ENCODE peak calls at places on chromosomes 5 and 9, in ten cellular contexts. G is CD4-positive, alpha-beta T cell; W is brain microvascular endothelial cell; C is psoas muscle; T is cardiac muscle cell; R is mesothelial cell of epicardium; V is IMR-90; M is AG04449; Z is upper lobe of right lung; L is AG10803. J is an unnamed sample.

GRCh38 chr5:98734646-98735045 is 38.8 kb upstream of the RGMB start:
- DNase-seq in G (no peak), W (no peak), C (no peak), T (no peak), R (no peak), V (no peak), M (no peak), Z (no peak), L (no peak), J (no peak)

GRCh38 chr9:69324549-69325401 is at the start of gene ENTREP1:
- DNase-seq in G (no peak), W (no peak), C (peak), T (peak), R (no peak), V (no peak), M (no peak), Z (peak), L (peak), J (no peak)

GRCh38 chr5:115333164-115333563 is 36.7 kb upstream of the CCDC112 start:
- DNase-seq in G (no peak), W (no peak), C (no peak), T (no peak), R (no peak), V (peak), M (no peak), Z (no peak), L (peak), J (no peak)

GRCh38 chr5:149268928-149269557 is 2.6 kb upstream of the AFAP1L1 start:
- DNase-seq in G (no peak), W (no peak), C (no peak), T (peak), R (no peak), V (peak), M (no peak), Z (no peak), L (peak), J (no peak)

GRCh38 chr9:98099898-98100297 is 19.1 kb downstream of the TRIM14 start:
- DNase-seq in G (no peak), W (no peak), C (no peak), T (no peak), R (no peak), V (no peak), M (no peak), Z (no peak), L (no peak), J (no peak)

GRCh38 chr9:114112778-114113585 is 13.9 kb upstream of the KIF12 start:
- DNase-seq in G (no peak), W (peak), C (peak), T (no peak), R (no peak), V (peak), M (no peak), Z (peak), L (peak), J (no peak)

GRCh38 chr9:138051586-138052321 is 174.2 kb downstream of the CACNA1B start:
- DNase-seq in G (no peak), W (no peak), C (no peak), T (no peak), R (no peak), V (no peak), M (no peak), Z (peak), L (no peak), J (peak)

GRCh38 chr9:93582115-93582514 is 5.7 kb downstream of the PHF2 start:
- DNase-seq in G (no peak), W (peak), C (no peak), T (no peak), R (no peak), V (no peak), M (no peak), Z (peak), L (no peak), J (no peak)

GRCh38 chr9:126373241-126373640 is 46.6 kb downstream of the MVB12B start:
- DNase-seq in G (no peak), W (peak), C (no peak), T (no peak), R (no peak), V (peak), M (peak), Z (no peak), L (peak), J (no peak)

GRCh38 chr5:35117960-35118359 is 70.2 kb upstream of the AGXT2 start:
- DNase-seq in G (no peak), W (peak), C (no peak), T (no peak), R (no peak), V (peak), M (peak), Z (no peak), L (peak), J (no peak)

GRCh38 chr9:137095664-137096517 is 9.1 kb downstream of the MAN1B1 start:
- DNase-seq in G (peak), W (no peak), C (no peak), T (no peak), R (no peak), V (no peak), M (no peak), Z (peak), L (no peak), J (no peak)

GRCh38 chr9:131310833-131311554 is 21.5 kb downstream of the PLPP7 start:
- DNase-seq in G (peak), W (no peak), C (peak), T (no peak), R (no peak), V (no peak), M (no peak), Z (no peak), L (no peak), J (no peak)

GRCh38 chr5:6389946-6390530 is 11.7 kb upstream of the MED10 start:
- DNase-seq in G (no peak), W (no peak), C (no peak), T (no peak), R (no peak), V (no peak), M (no peak), Z (no peak), L (no peak), J (no peak)

GRCh38 chr5:178163772-178164735 is 10.4 kb upstream of the NHP2 start:
- DNase-seq in G (peak), W (peak), C (peak), T (peak), R (peak), V (peak), M (no peak), Z (peak), L (peak), J (peak)

GRCh38 chr5:90096415-90097081 is 313.0 kb downstream of the CETN3 start:
- DNase-seq in G (no peak), W (peak), C (peak), T (peak), R (no peak), V (peak), M (peak), Z (no peak), L (peak), J (no peak)

GRCh38 chr5:138955013-138955660 is 80.0 kb upstream of the LRRTM2 start:
- DNase-seq in G (no peak), W (no peak), C (no peak), T (no peak), R (no peak), V (peak), M (no peak), Z (no peak), L (no peak), J (no peak)

GRCh38 chr9:88198346-88198807 is 60.1 kb upstream of the SPATA31C2 start:
- DNase-seq in G (no peak), W (peak), C (no peak), T (no peak), R (no peak), V (peak), M (peak), Z (no peak), L (no peak), J (no peak)

GRCh38 chr5:96957125-96958041 is 21.5 kb downstream of the LNPEP start:
- DNase-seq in G (no peak), W (no peak), C (no peak), T (no peak), R (no peak), V (no peak), M (no peak), Z (no peak), L (no peak), J (no peak)

GRCh38 chr9:86079421-86080111 is 19.8 kb downstream of the GOLM1 start:
- DNase-seq in G (no peak), W (no peak), C (no peak), T (no peak), R (no peak), V (no peak), M (no peak), Z (no peak), L (peak), J (no peak)

GRCh38 chr9:128244443-128245226 is 31.2 kb downstream of the GOLGA2 start:
- DNase-seq in G (no peak), W (no peak), C (peak), T (peak), R (peak), V (peak), M (peak), Z (peak), L (peak), J (no peak)

GRCh38 chr5:34517249-34517648 is 138.9 kb upstream of the RAI14 start:
- DNase-seq in G (no peak), W (peak), C (no peak), T (no peak), R (no peak), V (peak), M (no peak), Z (no peak), L (no peak), J (no peak)

GRCh38 chr9:132040808-132041207 is 38.9 kb downstream of the MED27 start:
- DNase-seq in G (no peak), W (no peak), C (no peak), T (peak), R (no peak), V (no peak), M (no peak), Z (no peak), L (no peak), J (no peak)

GRCh38 chr9:86303316-86303975 is 21.1 kb upstream of the ISCA1 start:
- DNase-seq in G (peak), W (no peak), C (no peak), T (no peak), R (no peak), V (peak), M (no peak), Z (no peak), L (no peak), J (no peak)

GRCh38 chr9:109315889-109316640 is 4.8 kb downstream of the EPB41L4B start:
- DNase-seq in G (no peak), W (no peak), C (peak), T (no peak), R (no peak), V (peak), M (no peak), Z (peak), L (peak), J (peak)

GRCh38 chr5:74519161-74519571 is 121.4 kb downstream of the ENC1 start:
- DNase-seq in G (no peak), W (peak), C (no peak), T (no peak), R (no peak), V (no peak), M (no peak), Z (no peak), L (no peak), J (no peak)

GRCh38 chr5:91487420-91487819 is 104.3 kb upstream of the ARRDC3 start:
- DNase-seq in G (no peak), W (no peak), C (no peak), T (no peak), R (no peak), V (no peak), M (no peak), Z (no peak), L (no peak), J (no peak)

GRCh38 chr9:34224349-34224748 is 45.5 kb downstream of the UBAP1 start:
- DNase-seq in G (no peak), W (no peak), C (no peak), T (no peak), R (no peak), V (no peak), M (no peak), Z (no peak), L (no peak), J (no peak)

GRCh38 chr9:34220218-34220617 is 41.4 kb downstream of the UBAP1 start:
- DNase-seq in G (no peak), W (no peak), C (no peak), T (no peak), R (no peak), V (no peak), M (no peak), Z (no peak), L (no peak), J (no peak)

GRCh38 chr9:34216325-34216724 is 37.5 kb downstream of the UBAP1 start:
- DNase-seq in G (no peak), W (no peak), C (no peak), T (no peak), R (no peak), V (no peak), M (no peak), Z (no peak), L (no peak), J (no peak)

GRCh38 chr9:34219421-34219820 is 40.6 kb downstream of the UBAP1 start:
- DNase-seq in G (no peak), W (no peak), C (no peak), T (no peak), R (no peak), V (no peak), M (no peak), Z (no peak), L (no peak), J (no peak)

GRCh38 chr9:34218452-34218851 is 39.6 kb downstream of the UBAP1 start:
- DNase-seq in G (no peak), W (no peak), C (no peak), T (no peak), R (no peak), V (no peak), M (peak), Z (no peak), L (peak), J (no peak)
- TF ChIP-seq CTCF in G (no peak), W (peak), C (no peak), T (no peak), R (no peak), V (no peak), M (no peak), Z (no peak), L (no peak), J (no peak)

DNA sequence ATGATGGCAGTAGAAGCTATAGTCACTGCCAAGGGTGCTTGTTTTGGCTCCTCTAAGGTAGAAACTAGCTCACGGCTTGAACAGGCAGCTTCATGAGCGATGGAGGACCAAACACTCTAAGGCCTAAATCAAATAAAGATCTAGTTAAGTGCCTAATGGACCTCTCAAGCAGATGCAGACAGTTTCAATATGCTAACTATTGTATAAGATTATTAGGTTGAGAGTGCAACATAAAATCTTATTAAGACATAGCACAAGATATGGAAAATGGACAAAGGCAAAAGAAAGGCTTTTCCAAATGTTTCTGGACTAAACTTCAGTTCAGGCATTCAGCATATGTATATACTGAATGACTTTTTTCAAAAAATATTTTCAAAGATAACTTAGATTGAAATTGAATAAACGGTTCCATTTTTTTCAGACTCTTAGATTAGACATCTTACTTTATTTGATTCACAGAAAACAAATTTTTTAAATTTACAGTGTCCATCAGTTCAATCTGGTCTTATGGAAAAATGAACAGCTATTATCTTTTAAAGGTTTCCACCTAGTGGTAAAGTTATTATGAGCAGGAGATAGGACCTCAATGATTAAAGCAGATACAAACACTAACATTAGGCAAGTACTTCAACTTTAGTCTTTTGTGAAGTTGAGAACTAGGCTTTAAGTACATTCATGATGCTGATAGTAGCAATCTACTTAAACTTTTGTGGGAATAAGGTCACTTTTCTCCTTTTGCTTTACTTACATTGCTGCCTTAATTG is 1167.7 kb downstream of the MAT2B start:
- DNase-seq in G (no peak), W (no peak), C (no peak), T (no peak), R (no peak), V (peak), M (no peak), Z (no peak), L (no peak), J (no peak)
- TF ChIP-seq CTCF in G (no peak), W (no peak), C (no peak), T (no peak), R (no peak), V (peak), M (no peak), Z (no peak), L (no peak), J (peak)

GRCh38 chr9:130256644-130257043 is 8.9 kb upstream of the HMCN2 start:
- DNase-seq in G (no peak), W (no peak), C (no peak), T (no peak), R (no peak), V (no peak), M (no peak), Z (no peak), L (no peak), J (no peak)

GRCh38 chr9:130262061-130262745 is 3.4 kb upstream of the HMCN2 start:
- DNase-seq in G (no peak), W (no peak), C (no peak), T (no peak), R (no peak), V (no peak), M (no peak), Z (no peak), L (no peak), J (no peak)

GRCh38 chr9:130260816-130261765 is 4.5 kb upstream of the HMCN2 start:
- DNase-seq in G (no peak), W (no peak), C (no peak), T (no peak), R (no peak), V (no peak), M (no peak), Z (no peak), L (no peak), J (no peak)

GRCh38 chr9:130255638-130255930 is 10.0 kb upstream of the HMCN2 start:
- DNase-seq in G (no peak), W (no peak), C (no peak), T (no peak), R (no peak), V (no peak), M (no peak), Z (no peak), L (no peak), J (no peak)

DNA sequence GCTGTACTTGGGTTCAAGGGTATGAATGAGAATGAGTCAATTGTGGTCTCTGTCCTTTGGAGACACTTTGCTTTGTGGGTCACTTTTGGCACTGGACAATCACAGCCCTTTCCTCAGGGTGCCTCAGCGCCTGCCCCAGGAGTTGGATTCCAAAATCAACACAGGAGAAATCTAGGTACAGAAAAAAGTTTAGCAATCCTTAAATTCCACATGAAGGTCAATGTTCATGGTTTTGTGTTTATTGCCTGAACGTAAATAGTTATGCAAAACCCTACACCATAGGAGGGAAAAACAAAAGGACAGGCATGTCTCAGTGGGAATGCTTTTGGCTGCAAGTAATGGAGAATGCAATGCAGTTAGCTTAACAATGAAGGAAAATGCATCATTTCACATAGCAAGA is 6.6 kb upstream of the HMCN2 start:
- DNase-seq in G (no peak), W (no peak), C (no peak), T (no peak), R (no peak), V (no peak), M (no peak), Z (no peak), L (no peak), J (no peak)
- TF ChIP-seq CTCF in G (no peak), W (no peak), C (no peak), T (no peak), R (no peak), V (no peak), M (no peak), Z (no peak), L (no peak), J (no peak)

GRCh38 chr9:82675102-82675501 is 387.8 kb downstream of the RASEF start:
- DNase-seq in G (no peak), W (no peak), C (no peak), T (no peak), R (no peak), V (no peak), M (no peak), Z (no peak), L (no peak), J (no peak)
- TF ChIP-seq CTCF in G (no peak), W (no peak), C (no peak), T (no peak), R (no peak), V (no peak), M (no peak), Z (no peak), L (no peak), J (no peak)

GRCh38 chr5:16260000-16260399 is 80.4 kb upstream of the MARCHF11 start:
- DNase-seq in G (no peak), W (no peak), C (no peak), T (no peak), R (no peak), V (no peak), M (no peak), Z (no peak), L (no peak), J (no peak)

GRCh38 chr5:16265141-16265540 is 85.5 kb upstream of the MARCHF11 start:
- DNase-seq in G (no peak), W (no peak), C (no peak), T (no peak), R (no peak), V (no peak), M (no peak), Z (no peak), L (peak), J (no peak)
- TF ChIP-seq CTCF in G (no peak), W (no peak), C (no peak), T (no peak), R (no peak), V (no peak), M (no peak), Z (no peak), L (no peak), J (no peak)

GRCh38 chr5:113825143-113825542 is 311.6 kb downstream of the YTHDC2 start:
- DNase-seq in G (no peak), W (no peak), C (no peak), T (no peak), R (no peak), V (no peak), M (no peak), Z (no peak), L (no peak), J (no peak)

GRCh38 chr5:113824307-113824706 is 310.8 kb downstream of the YTHDC2 start:
- DNase-seq in G (no peak), W (no peak), C (no peak), T (no peak), R (no peak), V (no peak), M (no peak), Z (no peak), L (no peak), J (no peak)
- TF ChIP-seq CTCF in G (no peak), W (no peak), C (no peak), T (no peak), R (peak), V (no peak), M (no peak), Z (no peak), L (no peak), J (no peak)

GRCh38 chr5:64594601-64595518 is 89.0 kb downstream of the RGS7BP start:
- DNase-seq in G (no peak), W (no peak), C (no peak), T (peak), R (no peak), V (no peak), M (no peak), Z (no peak), L (no peak), J (no peak)
- TF ChIP-seq CTCF in G (no peak), W (peak), C (peak), T (peak), R (no peak), V (no peak), M (no peak), Z (peak), L (no peak), J (no peak)

GRCh38 chr5:28780083-28780692 is 1741.8 kb upstream of the CDH9 start:
- DNase-seq in G (no peak), W (no peak), C (no peak), T (no peak), R (no peak), V (no peak), M (no peak), Z (no peak), L (no peak), J (no peak)

GRCh38 chr5:28779161-28779754 is 1740.9 kb upstream of the CDH9 start:
- DNase-seq in G (no peak), W (peak), C (no peak), T (peak), R (no peak), V (no peak), M (no peak), Z (no peak), L (no peak), J (no peak)
- TF ChIP-seq CTCF in G (no peak), W (peak), C (no peak), T (no peak), R (no peak), V (no peak), M (no peak), Z (no peak), L (no peak), J (no peak)